ENCODE peak calls at places on chromosomes 16 and 17, in five cellular contexts. One of them, this sample, is unnamed.

GRCh38 chr17:2704890-2705248 is 6.7 kb downstream of the CLUH start:
- DNase-seq in Peyer's patch: no peak
- DNase-seq in IMR-90: no peak
- DNase-seq in caudate nucleus: no peak
- DNase-seq in neuronal stem cell: no peak
- DNase-seq in this sample: no peak

GRCh38 chr16:86670835-86671234 is 92.5 kb downstream of the FOXL1 start:
- DNase-seq in Peyer's patch: no peak
- DNase-seq in IMR-90: no peak
- DNase-seq in neuronal stem cell: no peak
- DNase-seq in caudate nucleus: no peak
- DNase-seq in this sample: no peak

GRCh38 chr17:39736319-39737165 is 1.2 kb upstream of the GRB7 start:
- DNase-seq in neuronal stem cell: no peak
- DNase-seq in Peyer's patch: no peak
- DNase-seq in caudate nucleus: no peak
- DNase-seq in IMR-90: no peak
- DNase-seq in this sample: no peak

GRCh38 chr16:3214904-3215600 is 19.9 kb downstream of the ZNF200 start:
- DNase-seq in IMR-90: no peak
- DNase-seq in Peyer's patch: peak; percentile 21
- DNase-seq in caudate nucleus: no peak
- DNase-seq in neuronal stem cell: no peak
- DNase-seq in this sample: no peak

GRCh38 chr17:37079735-37080134 is 131.0 kb downstream of the AATF start:
- DNase-seq in neuronal stem cell: no peak
- DNase-seq in IMR-90: peak; percentile 45
- DNase-seq in caudate nucleus: no peak
- DNase-seq in Peyer's patch: no peak
- DNase-seq in this sample: no peak

GRCh38 chr17:10777131-10777805 is 26.6 kb downstream of the TMEM238L start:
- DNase-seq in Peyer's patch: no peak
- DNase-seq in caudate nucleus: no peak
- DNase-seq in IMR-90: no peak
- DNase-seq in neuronal stem cell: no peak
- DNase-seq in this sample: no peak

GRCh38 chr16:56041556-56042140 is 149.6 kb upstream of the GNAO1 start:
- DNase-seq in neuronal stem cell: peak; percentile 32
- DNase-seq in Peyer's patch: no peak
- DNase-seq in caudate nucleus: no peak
- DNase-seq in IMR-90: no peak
- DNase-seq in this sample: peak; percentile 8

GRCh38 chr16:73414636-73415035 is 366.7 kb upstream of the ZFHX3 start:
- DNase-seq in IMR-90: no peak
- DNase-seq in caudate nucleus: no peak
- DNase-seq in neuronal stem cell: no peak
- DNase-seq in Peyer's patch: no peak
- DNase-seq in this sample: no peak

GRCh38 chr17:71921726-71922320 is 199.0 kb upstream of the SOX9 start:
- DNase-seq in neuronal stem cell: no peak
- DNase-seq in IMR-90: no peak
- DNase-seq in caudate nucleus: no peak
- DNase-seq in Peyer's patch: no peak
- DNase-seq in this sample: peak; percentile 88

GRCh38 chr16:27506771-27507170 is 42.9 kb downstream of the GTF3C1 start:
- DNase-seq in IMR-90: no peak
- DNase-seq in neuronal stem cell: no peak
- DNase-seq in Peyer's patch: no peak
- DNase-seq in caudate nucleus: no peak
- DNase-seq in this sample: no peak

GRCh38 chr17:20045476-20045875 is 36.3 kb downstream of the SPECC1 start:
- DNase-seq in neuronal stem cell: no peak
- DNase-seq in Peyer's patch: no peak
- DNase-seq in caudate nucleus: no peak
- DNase-seq in IMR-90: no peak
- DNase-seq in this sample: no peak

GRCh38 chr17:10429416-10430045 is 7.8 kb upstream of the MYH8 start:
- DNase-seq in Peyer's patch: no peak
- DNase-seq in caudate nucleus: no peak
- DNase-seq in IMR-90: peak; percentile 28
- DNase-seq in neuronal stem cell: no peak
- DNase-seq in this sample: no peak

GRCh38 chr16:82460761-82461160 is 166.0 kb upstream of the CDH13 start:
- DNase-seq in caudate nucleus: no peak
- DNase-seq in neuronal stem cell: no peak
- DNase-seq in Peyer's patch: no peak
- DNase-seq in IMR-90: no peak
- DNase-seq in this sample: no peak

GRCh38 chr17:75839942-75840778 is 4.0 kb downstream of the UNC13D start:
- DNase-seq in IMR-90: no peak
- DNase-seq in neuronal stem cell: no peak
- DNase-seq in caudate nucleus: no peak
- DNase-seq in Peyer's patch: no peak
- DNase-seq in this sample: no peak

GRCh38 chr17:61378658-61379456 is 20.8 kb upstream of the TBX2 start:
- DNase-seq in IMR-90: no peak
- DNase-seq in neuronal stem cell: no peak
- DNase-seq in Peyer's patch: no peak
- DNase-seq in caudate nucleus: no peak
- DNase-seq in this sample: no peak

GRCh38 chr16:84390131-84390785 is 21.9 kb downstream of the ATP2C2 start:
- DNase-seq in IMR-90: no peak
- DNase-seq in caudate nucleus: no peak
- DNase-seq in neuronal stem cell: no peak
- DNase-seq in Peyer's patch: no peak
- DNase-seq in this sample: no peak

GRCh38 chr17:73820686-73821448 is 176.6 kb upstream of the SDK2 start:
- DNase-seq in IMR-90: no peak
- DNase-seq in Peyer's patch: no peak
- DNase-seq in caudate nucleus: no peak
- DNase-seq in neuronal stem cell: peak; percentile 29
- DNase-seq in this sample: no peak

GRCh38 chr17:64216385-64217248 is 46.4 kb downstream of the TEX2 start:
- DNase-seq in caudate nucleus: no peak
- DNase-seq in Peyer's patch: peak; percentile 50
- DNase-seq in IMR-90: peak; percentile 32
- DNase-seq in neuronal stem cell: no peak
- DNase-seq in this sample: no peak

GRCh38 chr16:14042706-14043105 is 28.4 kb upstream of the MRTFB start:
- DNase-seq in neuronal stem cell: no peak
- DNase-seq in Peyer's patch: no peak
- DNase-seq in IMR-90: no peak
- DNase-seq in caudate nucleus: no peak
- DNase-seq in this sample: no peak

GRCh38 chr16:23423496-23424049 is 29.4 kb downstream of the COG7 start:
- DNase-seq in IMR-90: peak; percentile 99
- DNase-seq in neuronal stem cell: no peak
- DNase-seq in caudate nucleus: no peak
- DNase-seq in Peyer's patch: peak; percentile 32
- DNase-seq in this sample: peak; percentile 90

GRCh38 chr16:8850279-8850885 is 18.4 kb downstream of the CARHSP1 start:
- DNase-seq in IMR-90: peak; percentile 87
- DNase-seq in Peyer's patch: no peak
- DNase-seq in caudate nucleus: no peak
- DNase-seq in neuronal stem cell: no peak
- DNase-seq in this sample: no peak

GRCh38 chr17:17354560-17355357 is 51.6 kb downstream of the NT5M start:
- DNase-seq in Peyer's patch: peak; percentile 64
- DNase-seq in IMR-90: peak; percentile 60
- DNase-seq in caudate nucleus: no peak
- DNase-seq in neuronal stem cell: peak; percentile 77
- DNase-seq in this sample: no peak

GRCh38 chr16:4136229-4136813 is 20.1 kb upstream of the ADCY9 start:
- DNase-seq in Peyer's patch: no peak
- DNase-seq in caudate nucleus: no peak
- DNase-seq in IMR-90: no peak
- DNase-seq in neuronal stem cell: no peak
- DNase-seq in this sample: peak; percentile 74

GRCh38 chr16:11563493-11564040 is 23.2 kb downstream of the LITAF start:
- DNase-seq in IMR-90: no peak
- DNase-seq in neuronal stem cell: no peak
- DNase-seq in Peyer's patch: no peak
- DNase-seq in caudate nucleus: no peak
- DNase-seq in this sample: no peak

GRCh38 chr16:11562941-11563340 is 23.8 kb downstream of the LITAF start:
- DNase-seq in Peyer's patch: no peak
- DNase-seq in caudate nucleus: no peak
- DNase-seq in neuronal stem cell: no peak
- DNase-seq in IMR-90: no peak
- DNase-seq in this sample: no peak

GRCh38 chr16:11562411-11562810 is 24.3 kb downstream of the LITAF start:
- DNase-seq in neuronal stem cell: no peak
- DNase-seq in caudate nucleus: no peak
- DNase-seq in Peyer's patch: no peak
- DNase-seq in IMR-90: no peak
- DNase-seq in this sample: peak; percentile 24

GRCh38 chr16:11565665-11566064 is 21.1 kb downstream of the LITAF start:
- DNase-seq in caudate nucleus: no peak
- DNase-seq in Peyer's patch: no peak
- DNase-seq in neuronal stem cell: no peak
- DNase-seq in IMR-90: no peak
- DNase-seq in this sample: no peak

DNA sequence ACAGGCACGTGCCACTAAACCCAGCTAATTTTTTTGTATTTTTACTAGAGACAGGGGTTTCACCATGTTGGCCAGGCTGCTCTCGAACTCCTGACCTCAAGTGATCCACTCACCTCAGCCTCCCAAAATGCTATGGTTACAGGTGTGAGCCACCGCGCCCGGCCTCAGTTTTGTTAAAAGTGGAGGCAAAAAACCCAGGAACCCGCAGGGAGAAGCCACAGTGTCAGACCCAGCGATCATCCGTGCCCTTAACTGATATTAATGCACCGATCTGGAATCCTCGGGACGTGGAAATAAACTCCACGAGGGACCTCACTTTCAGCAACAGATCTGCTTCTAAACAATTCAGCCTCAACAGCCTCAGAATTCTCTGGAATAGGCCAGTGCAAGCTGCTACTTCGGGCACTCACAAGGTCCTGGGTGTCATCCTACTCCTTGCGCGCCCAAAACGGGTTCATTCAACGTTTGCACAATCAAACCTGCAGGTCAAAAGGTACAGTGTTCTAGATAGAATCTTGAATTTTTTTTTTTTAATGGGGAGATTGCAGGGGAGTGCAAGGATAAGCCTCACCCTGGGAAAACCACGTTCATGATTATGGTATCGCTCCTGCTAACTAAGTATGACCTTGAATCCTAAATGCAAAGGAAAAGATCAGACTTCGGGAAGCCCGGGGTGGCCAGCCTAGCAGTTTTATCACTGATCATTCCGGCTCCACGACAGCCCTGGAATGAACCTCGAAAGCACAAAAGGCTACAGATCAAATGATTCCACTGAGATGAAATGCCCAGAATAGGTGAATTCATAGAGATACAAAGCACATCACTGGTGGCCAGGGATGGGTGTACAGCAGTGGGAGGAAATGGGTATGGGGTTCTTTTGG is 22.4 kb downstream of the LITAF start:
- DNase-seq in Peyer's patch: no peak
- DNase-seq in caudate nucleus: no peak
- DNase-seq in IMR-90: no peak
- DNase-seq in neuronal stem cell: no peak
- DNase-seq in this sample: no peak
- H3K27ac ChIP-seq in Peyer's patch: peak overlapping the region; percentile 17
- H3K27ac ChIP-seq in caudate nucleus: peak overlapping the region; percentile 44
- H3K27ac ChIP-seq in IMR-90: no peak overlapping the region
- H3K27ac ChIP-seq in neuronal stem cell: no peak overlapping the region
- H3K27ac ChIP-seq in this sample: peak overlapping the region; percentile 88

GRCh38 chr16:71645450-71645849 is 19.5 kb downstream of the MARVELD3 start:
- DNase-seq in IMR-90: peak; percentile 38
- DNase-seq in Peyer's patch: no peak
- DNase-seq in neuronal stem cell: no peak
- DNase-seq in caudate nucleus: no peak
- DNase-seq in this sample: no peak
- H3K27ac ChIP-seq in IMR-90: no peak overlapping the region
- H3K27ac ChIP-seq in Peyer's patch: no peak overlapping the region
- H3K27ac ChIP-seq in neuronal stem cell: no peak overlapping the region
- H3K27ac ChIP-seq in caudate nucleus: no peak overlapping the region
- H3K27ac ChIP-seq in this sample: no peak overlapping the region

GRCh38 chr16:53511403-53512280 is 8.6 kb upstream of the AKTIP start:
- DNase-seq in neuronal stem cell: no peak
- DNase-seq in IMR-90: no peak
- DNase-seq in Peyer's patch: no peak
- DNase-seq in caudate nucleus: no peak
- DNase-seq in this sample: no peak

GRCh38 chr16:53510704-53511070 is 7.7 kb upstream of the AKTIP start:
- DNase-seq in neuronal stem cell: no peak
- DNase-seq in caudate nucleus: no peak
- DNase-seq in Peyer's patch: no peak
- DNase-seq in IMR-90: no peak
- DNase-seq in this sample: no peak

GRCh38 chr16:53511084-53511402 is 8.0 kb upstream of the AKTIP start:
- DNase-seq in Peyer's patch: no peak
- DNase-seq in caudate nucleus: no peak
- DNase-seq in neuronal stem cell: no peak
- DNase-seq in IMR-90: no peak
- DNase-seq in this sample: no peak

GRCh38 chr16:53507464-53508180 is 4.6 kb upstream of the AKTIP start:
- DNase-seq in Peyer's patch: no peak
- DNase-seq in caudate nucleus: no peak
- DNase-seq in neuronal stem cell: no peak
- DNase-seq in IMR-90: no peak
- DNase-seq in this sample: no peak

DNA sequence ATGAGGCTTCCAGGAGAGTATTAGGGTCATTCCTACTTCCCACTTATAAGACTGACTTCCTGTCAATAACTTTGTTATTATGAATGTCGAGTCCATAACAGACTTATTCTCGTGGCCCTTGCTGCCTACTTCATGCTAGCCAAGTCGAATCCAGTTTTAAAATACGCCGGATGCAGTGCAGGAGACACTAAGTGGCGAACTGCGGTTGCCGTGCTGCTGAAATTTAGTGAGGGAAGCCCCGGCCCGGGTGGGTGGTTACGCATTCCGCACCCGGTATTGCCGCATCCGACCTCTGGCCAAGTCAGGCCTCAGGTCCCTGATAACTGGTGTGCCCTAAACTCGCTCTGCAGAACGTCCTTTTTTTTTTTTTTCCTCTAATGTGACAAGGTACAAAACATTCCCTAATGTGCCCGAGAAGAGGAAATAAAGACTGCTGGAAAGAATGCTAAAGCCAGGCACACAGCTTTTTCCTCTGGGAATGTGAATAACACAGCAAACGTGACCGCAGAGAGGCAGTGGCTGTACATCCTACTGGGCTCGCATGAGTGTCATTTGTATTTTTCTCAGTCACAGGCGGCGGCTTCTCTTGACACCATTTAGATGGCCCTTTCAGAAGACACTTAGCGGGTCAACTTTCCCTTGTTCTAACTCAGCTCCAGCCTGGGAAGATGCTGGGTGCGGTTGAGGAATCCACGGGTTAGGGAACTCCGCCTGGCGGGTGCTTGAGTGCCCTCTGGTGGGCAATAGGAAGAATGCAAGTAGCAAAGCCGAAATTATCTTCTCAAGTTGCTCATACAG is 7.1 kb upstream of the AKTIP start:
- DNase-seq in caudate nucleus: no peak
- DNase-seq in Peyer's patch: peak; percentile 38
- DNase-seq in IMR-90: peak; percentile 62
- DNase-seq in neuronal stem cell: peak; percentile 69
- DNase-seq in this sample: no peak
- H3K27ac ChIP-seq in caudate nucleus: no peak overlapping the region
- H3K27ac ChIP-seq in Peyer's patch: peak overlapping the region; percentile 37
- H3K27ac ChIP-seq in IMR-90: no peak overlapping the region
- H3K27ac ChIP-seq in neuronal stem cell: no peak overlapping the region
- H3K27ac ChIP-seq in this sample: no peak overlapping the region

GRCh38 chr17:8430966-8431365 is 4.7 kb upstream of the NDEL1 start:
- DNase-seq in Peyer's patch: no peak
- DNase-seq in IMR-90: peak; percentile 22
- DNase-seq in neuronal stem cell: no peak
- DNase-seq in caudate nucleus: no peak
- DNase-seq in this sample: no peak
- H3K27ac ChIP-seq in Peyer's patch: no peak overlapping the region
- H3K27ac ChIP-seq in IMR-90: no peak overlapping the region
- H3K27ac ChIP-seq in neuronal stem cell: no peak overlapping the region
- H3K27ac ChIP-seq in caudate nucleus: peak overlapping the region; percentile 52
- H3K27ac ChIP-seq in this sample: no peak overlapping the region

This sample was measured in epithelial cell of prostate.